ENCODE peak calls at places on chromosomes 7 and 10, in seven cellular contexts. One of them, this sample, is unnamed.

GRCh38 chr10:71754562-71754961 is 18.8 kb downstream of the VSIR start:
- DNase-seq in RWPE1: no peak
- DNase-seq in IMR-90: no peak
- DNase-seq in Peyer's patch: no peak
- DNase-seq in right lobe of liver: no peak
- DNase-seq in nephron progenitor cell: no peak
- DNase-seq in astrocyte of the spinal cord: no peak
- DNase-seq in this sample: no peak

GRCh38 chr10:69685802-69686585 is 55.9 kb downstream of the FAM241B start:
- DNase-seq in RWPE1: no peak
- DNase-seq in IMR-90: peak
- DNase-seq in Peyer's patch: no peak
- DNase-seq in right lobe of liver: peak
- DNase-seq in nephron progenitor cell: no peak
- DNase-seq in astrocyte of the spinal cord: peak
- DNase-seq in this sample: no peak

GRCh38 chr7:149885191-149886017 is 11.6 kb downstream of the ATP6V0E2 start:
- DNase-seq in RWPE1: no peak
- DNase-seq in IMR-90: no peak
- DNase-seq in Peyer's patch: peak
- DNase-seq in right lobe of liver: no peak
- DNase-seq in nephron progenitor cell: no peak
- DNase-seq in astrocyte of the spinal cord: peak
- DNase-seq in this sample: no peak

GRCh38 chr7:135768064-135768463 is 19.5 kb upstream of the FAM180A start:
- DNase-seq in RWPE1: no peak
- DNase-seq in IMR-90: no peak
- DNase-seq in Peyer's patch: no peak
- DNase-seq in right lobe of liver: no peak
- DNase-seq in nephron progenitor cell: no peak
- DNase-seq in astrocyte of the spinal cord: no peak
- DNase-seq in this sample: no peak

GRCh38 chr7:37833107-37833817 is 15.1 kb upstream of the NME8 start:
- DNase-seq in RWPE1: peak
- DNase-seq in IMR-90: peak
- DNase-seq in Peyer's patch: no peak
- DNase-seq in right lobe of liver: peak
- DNase-seq in nephron progenitor cell: peak
- DNase-seq in astrocyte of the spinal cord: peak
- DNase-seq in this sample: no peak

GRCh38 chr10:78953124-78954008 is 115.4 kb upstream of the ZMIZ1 start:
- DNase-seq in RWPE1: no peak
- DNase-seq in IMR-90: no peak
- DNase-seq in Peyer's patch: no peak
- DNase-seq in right lobe of liver: no peak
- DNase-seq in nephron progenitor cell: peak
- DNase-seq in astrocyte of the spinal cord: no peak
- DNase-seq in this sample: no peak

GRCh38 chr7:92831716-92832622 is 4.4 kb downstream of the CDK6 start:
- DNase-seq in RWPE1: peak
- DNase-seq in IMR-90: peak
- DNase-seq in Peyer's patch: no peak
- DNase-seq in right lobe of liver: no peak
- DNase-seq in nephron progenitor cell: no peak
- DNase-seq in astrocyte of the spinal cord: peak
- DNase-seq in this sample: peak

GRCh38 chr10:9227679-9228365 is 1173.3 kb downstream of the GATA3 start:
- DNase-seq in RWPE1: peak
- DNase-seq in IMR-90: no peak
- DNase-seq in Peyer's patch: no peak
- DNase-seq in right lobe of liver: no peak
- DNase-seq in nephron progenitor cell: no peak
- DNase-seq in astrocyte of the spinal cord: no peak
- DNase-seq in this sample: no peak

GRCh38 chr10:11875499-11876281 is 52.5 kb downstream of the PROSER2 start:
- DNase-seq in RWPE1: peak
- DNase-seq in IMR-90: peak
- DNase-seq in Peyer's patch: peak
- DNase-seq in right lobe of liver: peak
- DNase-seq in nephron progenitor cell: no peak
- DNase-seq in astrocyte of the spinal cord: peak
- DNase-seq in this sample: peak

DNA sequence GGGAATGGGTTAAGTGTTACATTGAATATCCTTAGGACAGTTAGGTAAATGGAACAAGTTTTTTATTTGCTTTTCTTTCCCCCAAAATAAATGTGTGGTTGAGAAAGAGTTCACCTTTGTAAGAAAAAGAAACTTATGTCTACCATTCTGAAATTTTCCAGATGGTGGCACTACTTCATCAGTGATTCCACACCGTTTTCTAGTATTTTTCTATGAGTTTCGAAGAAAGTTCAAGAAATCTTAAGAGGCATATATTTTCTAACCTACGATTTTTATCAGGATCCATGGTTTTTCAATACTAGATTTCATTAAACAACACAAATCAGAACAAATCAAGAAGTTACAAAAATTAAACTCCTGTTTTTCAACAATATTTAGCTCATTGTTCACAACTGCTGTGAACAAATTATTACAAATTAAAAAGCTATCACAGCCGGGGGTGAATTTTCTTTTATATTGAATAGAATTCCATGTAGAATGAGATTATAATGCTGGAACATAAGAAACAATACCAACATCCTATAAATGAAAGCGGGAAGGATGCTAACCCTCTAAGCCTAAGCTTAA is 163.1 kb upstream of the NPVF start:
- DNase-seq in RWPE1: peak
- DNase-seq in IMR-90: peak
- DNase-seq in Peyer's patch: no peak
- DNase-seq in right lobe of liver: no peak
- DNase-seq in nephron progenitor cell: no peak
- DNase-seq in astrocyte of the spinal cord: peak
- DNase-seq in this sample: no peak
- TF ChIP-seq CTCF in RWPE1: peak
- TF ChIP-seq CTCF in IMR-90: peak
- TF ChIP-seq CTCF in Peyer's patch: no peak
- TF ChIP-seq CTCF in right lobe of liver: peak
- TF ChIP-seq CTCF in nephron progenitor cell: peak
- TF ChIP-seq CTCF in astrocyte of the spinal cord: peak
- TF ChIP-seq CTCF in this sample: no peak

GRCh38 chr7:39583539-39583938 is 17.3 kb downstream of the YAE1 start:
- DNase-seq in RWPE1: no peak
- DNase-seq in IMR-90: no peak
- DNase-seq in Peyer's patch: no peak
- DNase-seq in right lobe of liver: no peak
- DNase-seq in nephron progenitor cell: no peak
- DNase-seq in astrocyte of the spinal cord: no peak
- DNase-seq in this sample: no peak

GRCh38 chr7:39582536-39582935 is 16.3 kb downstream of the YAE1 start:
- DNase-seq in RWPE1: no peak
- DNase-seq in IMR-90: no peak
- DNase-seq in Peyer's patch: no peak
- DNase-seq in right lobe of liver: no peak
- DNase-seq in nephron progenitor cell: no peak
- DNase-seq in astrocyte of the spinal cord: no peak
- DNase-seq in this sample: no peak

GRCh38 chr7:39574673-39575349 is 8.6 kb downstream of the YAE1 start:
- DNase-seq in RWPE1: no peak
- DNase-seq in IMR-90: no peak
- DNase-seq in Peyer's patch: no peak
- DNase-seq in right lobe of liver: no peak
- DNase-seq in nephron progenitor cell: no peak
- DNase-seq in astrocyte of the spinal cord: no peak
- DNase-seq in this sample: no peak

GRCh38 chr7:39577229-39577874 is 11.1 kb downstream of the YAE1 start:
- DNase-seq in RWPE1: no peak
- DNase-seq in IMR-90: no peak
- DNase-seq in Peyer's patch: no peak
- DNase-seq in right lobe of liver: no peak
- DNase-seq in nephron progenitor cell: no peak
- DNase-seq in astrocyte of the spinal cord: no peak
- DNase-seq in this sample: no peak

GRCh38 chr7:39580150-39580874 is 14.1 kb downstream of the YAE1 start:
- DNase-seq in RWPE1: peak
- DNase-seq in IMR-90: peak
- DNase-seq in Peyer's patch: peak
- DNase-seq in right lobe of liver: peak
- DNase-seq in nephron progenitor cell: peak
- DNase-seq in astrocyte of the spinal cord: peak
- DNase-seq in this sample: peak
- TF ChIP-seq CTCF in RWPE1: peak
- TF ChIP-seq CTCF in IMR-90: peak
- TF ChIP-seq CTCF in Peyer's patch: peak
- TF ChIP-seq CTCF in right lobe of liver: peak
- TF ChIP-seq CTCF in nephron progenitor cell: peak
- TF ChIP-seq CTCF in astrocyte of the spinal cord: peak
- TF ChIP-seq CTCF in this sample: peak

GRCh38 chr10:85317827-85318226 is 989.4 kb downstream of the CCSER2 start:
- DNase-seq in RWPE1: no peak
- DNase-seq in IMR-90: no peak
- DNase-seq in Peyer's patch: no peak
- DNase-seq in right lobe of liver: no peak
- DNase-seq in nephron progenitor cell: no peak
- DNase-seq in astrocyte of the spinal cord: no peak
- DNase-seq in this sample: no peak
- TF ChIP-seq CTCF in RWPE1: no peak
- TF ChIP-seq CTCF in IMR-90: no peak
- TF ChIP-seq CTCF in Peyer's patch: no peak
- TF ChIP-seq CTCF in right lobe of liver: no peak
- TF ChIP-seq CTCF in nephron progenitor cell: no peak
- TF ChIP-seq CTCF in astrocyte of the spinal cord: no peak
- TF ChIP-seq CTCF in this sample: no peak

GRCh38 chr7:997404-998395 is 14.7 kb downstream of the CYP2W1 start:
- DNase-seq in RWPE1: no peak
- DNase-seq in IMR-90: no peak
- DNase-seq in Peyer's patch: no peak
- DNase-seq in right lobe of liver: no peak
- DNase-seq in nephron progenitor cell: no peak
- DNase-seq in astrocyte of the spinal cord: no peak
- DNase-seq in this sample: no peak
- TF ChIP-seq CTCF in RWPE1: no peak
- TF ChIP-seq CTCF in IMR-90: no peak
- TF ChIP-seq CTCF in Peyer's patch: no peak
- TF ChIP-seq CTCF in right lobe of liver: no peak
- TF ChIP-seq CTCF in nephron progenitor cell: no peak
- TF ChIP-seq CTCF in astrocyte of the spinal cord: no peak
- TF ChIP-seq CTCF in this sample: no peak

DNA sequence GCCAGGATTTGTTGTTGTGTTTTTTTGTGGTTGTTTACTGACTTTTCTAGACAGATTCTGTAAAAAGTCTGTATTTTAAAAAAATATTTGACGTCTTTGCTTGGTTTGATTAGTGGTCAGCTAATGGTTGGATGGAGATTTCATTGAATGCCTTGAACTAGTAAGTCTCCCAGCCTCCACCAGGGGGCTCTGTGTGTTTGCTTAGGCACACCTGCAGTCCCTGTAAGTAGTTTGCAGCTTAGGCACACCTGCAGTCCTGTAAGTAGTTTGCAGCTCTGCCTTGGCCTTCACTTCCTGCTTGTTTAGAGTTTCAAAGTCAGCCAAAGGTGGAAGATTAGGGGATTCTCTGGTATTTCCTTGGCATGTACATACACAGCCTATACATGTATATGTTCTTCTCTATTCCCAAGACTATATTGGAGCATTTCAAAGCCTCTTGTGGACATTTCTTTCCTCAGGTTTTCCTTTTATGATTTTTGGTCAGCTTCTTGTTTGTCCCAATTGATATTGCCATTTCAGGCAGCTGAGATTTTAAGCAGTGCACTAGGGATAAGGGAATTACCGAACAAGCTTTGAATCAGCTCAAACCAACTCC is 101.6 kb downstream of the CCSER2 start:
- DNase-seq in RWPE1: peak
- DNase-seq in IMR-90: peak
- DNase-seq in Peyer's patch: no peak
- DNase-seq in right lobe of liver: peak
- DNase-seq in nephron progenitor cell: peak
- DNase-seq in astrocyte of the spinal cord: peak
- DNase-seq in this sample: no peak
- TF ChIP-seq CTCF in RWPE1: peak
- TF ChIP-seq CTCF in IMR-90: peak
- TF ChIP-seq CTCF in Peyer's patch: peak
- TF ChIP-seq CTCF in right lobe of liver: peak
- TF ChIP-seq CTCF in nephron progenitor cell: peak
- TF ChIP-seq CTCF in astrocyte of the spinal cord: peak
- TF ChIP-seq CTCF in this sample: peak

DNA sequence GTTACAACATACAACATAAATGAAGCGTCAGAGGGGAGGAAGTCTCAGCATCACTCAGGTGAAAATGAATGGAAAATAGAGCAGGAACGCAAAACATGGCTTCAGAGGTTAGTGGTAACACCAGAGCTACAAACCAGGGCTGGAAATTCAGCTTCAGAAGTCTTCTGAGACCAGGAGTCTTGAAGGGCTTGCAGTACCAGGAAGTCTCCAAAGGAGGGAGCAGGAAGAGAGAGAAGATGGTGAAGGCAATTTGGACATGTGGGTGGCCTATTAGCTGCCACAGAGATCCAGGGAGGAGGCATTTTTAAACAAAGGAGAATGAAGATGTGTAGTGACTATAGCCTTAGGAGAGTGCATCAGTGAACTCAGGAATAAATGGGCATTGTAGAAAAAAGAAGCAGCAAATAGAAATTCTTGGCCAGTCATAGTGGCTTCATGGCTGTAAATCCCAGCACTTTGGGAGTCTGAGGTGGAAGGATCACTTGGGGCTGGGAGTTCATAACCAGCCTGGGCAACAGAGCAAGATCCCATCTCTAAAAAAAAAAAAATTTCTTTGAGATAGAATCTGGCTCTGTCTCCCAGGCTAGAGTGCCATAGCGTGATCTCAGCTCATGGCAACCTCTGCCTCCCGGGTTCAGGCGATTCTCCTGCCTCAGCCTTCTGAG is 9.3 kb upstream of the TET1 start:
- DNase-seq in RWPE1: peak
- DNase-seq in IMR-90: peak
- DNase-seq in Peyer's patch: no peak
- DNase-seq in right lobe of liver: no peak
- DNase-seq in nephron progenitor cell: peak
- DNase-seq in astrocyte of the spinal cord: peak
- DNase-seq in this sample: no peak
- TF ChIP-seq CTCF in RWPE1: peak
- TF ChIP-seq CTCF in IMR-90: peak
- TF ChIP-seq CTCF in Peyer's patch: peak
- TF ChIP-seq CTCF in right lobe of liver: peak
- TF ChIP-seq CTCF in nephron progenitor cell: peak
- TF ChIP-seq CTCF in astrocyte of the spinal cord: peak
- TF ChIP-seq CTCF in this sample: peak

GRCh38 chr7:82600601-82601000 is 157.0 kb upstream of the CACNA2D1 start:
- DNase-seq in RWPE1: no peak
- DNase-seq in IMR-90: peak
- DNase-seq in Peyer's patch: no peak
- DNase-seq in right lobe of liver: no peak
- DNase-seq in nephron progenitor cell: no peak
- DNase-seq in astrocyte of the spinal cord: no peak
- DNase-seq in this sample: no peak
- TF ChIP-seq CTCF in RWPE1: no peak
- TF ChIP-seq CTCF in IMR-90: no peak
- TF ChIP-seq CTCF in Peyer's patch: no peak
- TF ChIP-seq CTCF in right lobe of liver: no peak
- TF ChIP-seq CTCF in nephron progenitor cell: no peak
- TF ChIP-seq CTCF in astrocyte of the spinal cord: peak
- TF ChIP-seq CTCF in this sample: peak

This sample was measured in BJ.